ENCODE peak calls at places on chromosomes 2 and 18, in nine cellular contexts. One of them, this sample, is unnamed.

GRCh38 chr2:201204655-201205515 is 21.9 kb downstream of the CASP10 start:
- DNase-seq in fibroblast of the aortic adventitia: no peak
- DNase-seq in CD4-positive, alpha-beta T cell: no peak
- DNase-seq in cardiac muscle cell: no peak
- DNase-seq in adrenal gland: no peak
- DNase-seq in psoas muscle: no peak
- DNase-seq in stomach: no peak
- DNase-seq in nephron progenitor cell: no peak
- DNase-seq in foreskin fibroblast: no peak
- DNase-seq in this sample: no peak

GRCh38 chr18:59155140-59155539 is 15.5 kb downstream of the SEC11C start:
- DNase-seq in psoas muscle: no peak
- DNase-seq in CD4-positive, alpha-beta T cell: no peak
- DNase-seq in stomach: no peak
- DNase-seq in foreskin fibroblast: no peak
- DNase-seq in nephron progenitor cell: no peak
- DNase-seq in cardiac muscle cell: no peak
- DNase-seq in adrenal gland: no peak
- DNase-seq in fibroblast of the aortic adventitia: peak
- DNase-seq in this sample: peak

GRCh38 chr18:24600076-24600654 is 139.7 kb downstream of the HRH4 start:
- DNase-seq in adrenal gland: peak
- DNase-seq in CD4-positive, alpha-beta T cell: no peak
- DNase-seq in nephron progenitor cell: peak
- DNase-seq in psoas muscle: no peak
- DNase-seq in fibroblast of the aortic adventitia: peak
- DNase-seq in foreskin fibroblast: peak
- DNase-seq in stomach: no peak
- DNase-seq in cardiac muscle cell: peak
- DNase-seq in this sample: peak

GRCh38 chr2:50607746-50608145 is 424.2 kb downstream of the NRXN1 start:
- DNase-seq in nephron progenitor cell: no peak
- DNase-seq in cardiac muscle cell: no peak
- DNase-seq in CD4-positive, alpha-beta T cell: no peak
- DNase-seq in foreskin fibroblast: no peak
- DNase-seq in stomach: no peak
- DNase-seq in adrenal gland: no peak
- DNase-seq in psoas muscle: no peak
- DNase-seq in fibroblast of the aortic adventitia: no peak
- DNase-seq in this sample: no peak

GRCh38 chr18:75060185-75060584 is 148.8 kb downstream of the PTGR3 start:
- DNase-seq in adrenal gland: no peak
- DNase-seq in psoas muscle: no peak
- DNase-seq in stomach: no peak
- DNase-seq in nephron progenitor cell: no peak
- DNase-seq in fibroblast of the aortic adventitia: no peak
- DNase-seq in CD4-positive, alpha-beta T cell: no peak
- DNase-seq in foreskin fibroblast: no peak
- DNase-seq in cardiac muscle cell: no peak
- DNase-seq in this sample: no peak

GRCh38 chr2:144083211-144083610 is 436.7 kb downstream of the ZEB2 start:
- DNase-seq in CD4-positive, alpha-beta T cell: no peak
- DNase-seq in stomach: no peak
- DNase-seq in adrenal gland: peak
- DNase-seq in foreskin fibroblast: peak
- DNase-seq in nephron progenitor cell: no peak
- DNase-seq in psoas muscle: no peak
- DNase-seq in cardiac muscle cell: no peak
- DNase-seq in fibroblast of the aortic adventitia: peak
- DNase-seq in this sample: peak

GRCh38 chr2:23900133-23900926 is 26.6 kb downstream of the ATAD2B start:
- DNase-seq in CD4-positive, alpha-beta T cell: no peak
- DNase-seq in adrenal gland: peak
- DNase-seq in foreskin fibroblast: peak
- DNase-seq in stomach: no peak
- DNase-seq in fibroblast of the aortic adventitia: no peak
- DNase-seq in cardiac muscle cell: no peak
- DNase-seq in psoas muscle: no peak
- DNase-seq in nephron progenitor cell: no peak
- DNase-seq in this sample: peak

GRCh38 chr18:7524786-7525185 is 42.3 kb upstream of the PTPRM start:
- DNase-seq in stomach: no peak
- DNase-seq in cardiac muscle cell: no peak
- DNase-seq in nephron progenitor cell: no peak
- DNase-seq in adrenal gland: peak
- DNase-seq in CD4-positive, alpha-beta T cell: no peak
- DNase-seq in foreskin fibroblast: no peak
- DNase-seq in psoas muscle: no peak
- DNase-seq in fibroblast of the aortic adventitia: peak
- DNase-seq in this sample: no peak

GRCh38 chr2:203983064-203983715 is 46.6 kb downstream of the ICOS start:
- DNase-seq in adrenal gland: no peak
- DNase-seq in stomach: no peak
- DNase-seq in nephron progenitor cell: no peak
- DNase-seq in foreskin fibroblast: no peak
- DNase-seq in psoas muscle: no peak
- DNase-seq in CD4-positive, alpha-beta T cell: no peak
- DNase-seq in cardiac muscle cell: no peak
- DNase-seq in fibroblast of the aortic adventitia: no peak
- DNase-seq in this sample: no peak

GRCh38 chr2:203330434-203330833 is 2.2 kb downstream of the ABI2 start:
- DNase-seq in psoas muscle: no peak
- DNase-seq in foreskin fibroblast: peak
- DNase-seq in CD4-positive, alpha-beta T cell: no peak
- DNase-seq in nephron progenitor cell: no peak
- DNase-seq in cardiac muscle cell: no peak
- DNase-seq in fibroblast of the aortic adventitia: peak
- DNase-seq in adrenal gland: no peak
- DNase-seq in stomach: no peak
- DNase-seq in this sample: no peak

GRCh38 chr2:231110551-231110950 is 14.3 kb downstream of the HTR2B start:
- DNase-seq in fibroblast of the aortic adventitia: peak
- DNase-seq in foreskin fibroblast: peak
- DNase-seq in stomach: no peak
- DNase-seq in adrenal gland: no peak
- DNase-seq in nephron progenitor cell: no peak
- DNase-seq in cardiac muscle cell: peak
- DNase-seq in psoas muscle: no peak
- DNase-seq in CD4-positive, alpha-beta T cell: no peak
- DNase-seq in this sample: no peak

GRCh38 chr2:85522090-85522647 is 16.8 kb upstream of the MAT2A start:
- DNase-seq in foreskin fibroblast: no peak
- DNase-seq in fibroblast of the aortic adventitia: no peak
- DNase-seq in cardiac muscle cell: no peak
- DNase-seq in psoas muscle: no peak
- DNase-seq in adrenal gland: no peak
- DNase-seq in nephron progenitor cell: no peak
- DNase-seq in stomach: no peak
- DNase-seq in CD4-positive, alpha-beta T cell: no peak
- DNase-seq in this sample: no peak

GRCh38 chr2:108417254-108417653 is 31.8 kb upstream of the GCC2 start:
- DNase-seq in foreskin fibroblast: no peak
- DNase-seq in adrenal gland: no peak
- DNase-seq in fibroblast of the aortic adventitia: no peak
- DNase-seq in CD4-positive, alpha-beta T cell: no peak
- DNase-seq in cardiac muscle cell: no peak
- DNase-seq in psoas muscle: no peak
- DNase-seq in nephron progenitor cell: no peak
- DNase-seq in stomach: peak
- DNase-seq in this sample: no peak

GRCh38 chr2:11187083-11187619 is 31.9 kb downstream of the SLC66A3 start:
- DNase-seq in nephron progenitor cell: no peak
- DNase-seq in adrenal gland: peak
- DNase-seq in psoas muscle: no peak
- DNase-seq in fibroblast of the aortic adventitia: peak
- DNase-seq in stomach: no peak
- DNase-seq in CD4-positive, alpha-beta T cell: no peak
- DNase-seq in foreskin fibroblast: peak
- DNase-seq in cardiac muscle cell: no peak
- DNase-seq in this sample: no peak

GRCh38 chr2:225025917-225026571 is 16.2 kb downstream of the DOCK10 start:
- DNase-seq in cardiac muscle cell: no peak
- DNase-seq in foreskin fibroblast: peak
- DNase-seq in adrenal gland: no peak
- DNase-seq in nephron progenitor cell: no peak
- DNase-seq in stomach: no peak
- DNase-seq in CD4-positive, alpha-beta T cell: peak
- DNase-seq in psoas muscle: no peak
- DNase-seq in fibroblast of the aortic adventitia: peak
- DNase-seq in this sample: no peak

GRCh38 chr2:233436691-233437438 is 82.6 kb downstream of the DGKD start:
- DNase-seq in foreskin fibroblast: no peak
- DNase-seq in CD4-positive, alpha-beta T cell: no peak
- DNase-seq in stomach: peak
- DNase-seq in psoas muscle: no peak
- DNase-seq in cardiac muscle cell: no peak
- DNase-seq in nephron progenitor cell: no peak
- DNase-seq in adrenal gland: no peak
- DNase-seq in fibroblast of the aortic adventitia: no peak
- DNase-seq in this sample: no peak

GRCh38 chr2:191188550-191189093 is 37.8 kb upstream of the STAT4 start:
- DNase-seq in nephron progenitor cell: no peak
- DNase-seq in fibroblast of the aortic adventitia: no peak
- DNase-seq in stomach: no peak
- DNase-seq in CD4-positive, alpha-beta T cell: no peak
- DNase-seq in adrenal gland: no peak
- DNase-seq in cardiac muscle cell: no peak
- DNase-seq in psoas muscle: no peak
- DNase-seq in foreskin fibroblast: no peak
- DNase-seq in this sample: no peak

GRCh38 chr2:204357175-204357695 is 188.0 kb upstream of the PARD3B start:
- DNase-seq in CD4-positive, alpha-beta T cell: no peak
- DNase-seq in psoas muscle: no peak
- DNase-seq in fibroblast of the aortic adventitia: no peak
- DNase-seq in nephron progenitor cell: no peak
- DNase-seq in cardiac muscle cell: no peak
- DNase-seq in adrenal gland: no peak
- DNase-seq in stomach: no peak
- DNase-seq in foreskin fibroblast: no peak
- DNase-seq in this sample: no peak

GRCh38 chr2:78992451-78992806 is 33.1 kb upstream of the REG3G start:
- DNase-seq in adrenal gland: peak
- DNase-seq in stomach: no peak
- DNase-seq in fibroblast of the aortic adventitia: no peak
- DNase-seq in nephron progenitor cell: peak
- DNase-seq in psoas muscle: no peak
- DNase-seq in CD4-positive, alpha-beta T cell: no peak
- DNase-seq in foreskin fibroblast: no peak
- DNase-seq in cardiac muscle cell: peak
- DNase-seq in this sample: no peak
- TF ChIP-seq CTCF in adrenal gland: peak
- TF ChIP-seq CTCF in stomach: no peak
- TF ChIP-seq CTCF in fibroblast of the aortic adventitia: no peak
- TF ChIP-seq CTCF in nephron progenitor cell: peak
- TF ChIP-seq CTCF in psoas muscle: no peak
- TF ChIP-seq CTCF in CD4-positive, alpha-beta T cell: no peak
- TF ChIP-seq CTCF in foreskin fibroblast: peak
- TF ChIP-seq CTCF in cardiac muscle cell: peak
- TF ChIP-seq CTCF in this sample: peak

GRCh38 chr2:234714711-234715110 is 217.8 kb upstream of the ARL4C start:
- DNase-seq in stomach: no peak
- DNase-seq in psoas muscle: no peak
- DNase-seq in adrenal gland: no peak
- DNase-seq in foreskin fibroblast: no peak
- DNase-seq in CD4-positive, alpha-beta T cell: no peak
- DNase-seq in fibroblast of the aortic adventitia: no peak
- DNase-seq in nephron progenitor cell: no peak
- DNase-seq in cardiac muscle cell: no peak
- DNase-seq in this sample: no peak
- TF ChIP-seq CTCF in stomach: no peak
- TF ChIP-seq CTCF in psoas muscle: no peak
- TF ChIP-seq CTCF in adrenal gland: no peak
- TF ChIP-seq CTCF in foreskin fibroblast: no peak
- TF ChIP-seq CTCF in CD4-positive, alpha-beta T cell: no peak
- TF ChIP-seq CTCF in fibroblast of the aortic adventitia: no peak
- TF ChIP-seq CTCF in nephron progenitor cell: no peak
- TF ChIP-seq CTCF in cardiac muscle cell: no peak
- TF ChIP-seq CTCF in this sample: no peak

GRCh38 chr2:118312963-118313756 is 224.9 kb downstream of the INSIG2 start:
- DNase-seq in adrenal gland: no peak
- DNase-seq in CD4-positive, alpha-beta T cell: no peak
- DNase-seq in foreskin fibroblast: peak
- DNase-seq in psoas muscle: no peak
- DNase-seq in cardiac muscle cell: no peak
- DNase-seq in fibroblast of the aortic adventitia: no peak
- DNase-seq in nephron progenitor cell: peak
- DNase-seq in stomach: no peak
- DNase-seq in this sample: no peak
- TF ChIP-seq CTCF in adrenal gland: no peak
- TF ChIP-seq CTCF in CD4-positive, alpha-beta T cell: peak
- TF ChIP-seq CTCF in foreskin fibroblast: no peak
- TF ChIP-seq CTCF in psoas muscle: no peak
- TF ChIP-seq CTCF in cardiac muscle cell: no peak
- TF ChIP-seq CTCF in fibroblast of the aortic adventitia: no peak
- TF ChIP-seq CTCF in nephron progenitor cell: no peak
- TF ChIP-seq CTCF in stomach: no peak
- TF ChIP-seq CTCF in this sample: no peak

GRCh38 chr2:179471012-179471411 is 206.4 kb upstream of the SESTD1 start:
- DNase-seq in stomach: no peak
- DNase-seq in foreskin fibroblast: no peak
- DNase-seq in CD4-positive, alpha-beta T cell: no peak
- DNase-seq in nephron progenitor cell: no peak
- DNase-seq in fibroblast of the aortic adventitia: no peak
- DNase-seq in cardiac muscle cell: no peak
- DNase-seq in adrenal gland: no peak
- DNase-seq in psoas muscle: no peak
- DNase-seq in this sample: no peak

GRCh38 chr2:179461367-179461886 is 196.8 kb upstream of the SESTD1 start:
- DNase-seq in fibroblast of the aortic adventitia: no peak
- DNase-seq in CD4-positive, alpha-beta T cell: no peak
- DNase-seq in nephron progenitor cell: no peak
- DNase-seq in stomach: no peak
- DNase-seq in psoas muscle: no peak
- DNase-seq in adrenal gland: no peak
- DNase-seq in cardiac muscle cell: no peak
- DNase-seq in foreskin fibroblast: peak
- DNase-seq in this sample: no peak

GRCh38 chr2:179470102-179470501 is 205.5 kb upstream of the SESTD1 start:
- DNase-seq in stomach: no peak
- DNase-seq in psoas muscle: no peak
- DNase-seq in CD4-positive, alpha-beta T cell: no peak
- DNase-seq in adrenal gland: no peak
- DNase-seq in nephron progenitor cell: no peak
- DNase-seq in foreskin fibroblast: no peak
- DNase-seq in fibroblast of the aortic adventitia: no peak
- DNase-seq in cardiac muscle cell: no peak
- DNase-seq in this sample: no peak

GRCh38 chr2:179467927-179468326 is 203.3 kb upstream of the SESTD1 start:
- DNase-seq in CD4-positive, alpha-beta T cell: no peak
- DNase-seq in nephron progenitor cell: no peak
- DNase-seq in cardiac muscle cell: no peak
- DNase-seq in adrenal gland: no peak
- DNase-seq in stomach: no peak
- DNase-seq in psoas muscle: no peak
- DNase-seq in foreskin fibroblast: peak
- DNase-seq in fibroblast of the aortic adventitia: no peak
- DNase-seq in this sample: no peak

DNA sequence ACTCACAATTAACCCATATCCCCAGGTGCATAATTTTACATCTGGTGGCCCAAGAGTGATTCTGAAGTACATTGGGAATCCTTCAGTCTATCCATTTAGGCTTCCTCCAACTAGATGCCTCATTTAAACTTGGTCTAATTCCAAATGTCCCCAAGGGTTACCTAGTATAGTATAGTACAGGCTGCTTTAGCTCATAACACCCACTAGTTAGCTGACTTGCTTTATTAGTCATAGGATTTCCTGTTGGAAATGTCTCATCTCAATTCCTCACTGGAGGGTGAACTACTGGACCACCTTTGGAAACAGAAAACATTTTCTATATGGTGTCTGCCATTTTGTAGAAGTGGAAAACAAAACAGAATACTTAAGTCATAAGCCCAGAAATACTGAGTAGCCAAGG is 202.5 kb upstream of the SESTD1 start:
- DNase-seq in nephron progenitor cell: no peak
- DNase-seq in foreskin fibroblast: peak
- DNase-seq in cardiac muscle cell: no peak
- DNase-seq in psoas muscle: no peak
- DNase-seq in CD4-positive, alpha-beta T cell: no peak
- DNase-seq in adrenal gland: no peak
- DNase-seq in fibroblast of the aortic adventitia: no peak
- DNase-seq in stomach: no peak
- DNase-seq in this sample: peak
- TF ChIP-seq CTCF in nephron progenitor cell: no peak
- TF ChIP-seq CTCF in foreskin fibroblast: no peak
- TF ChIP-seq CTCF in cardiac muscle cell: no peak
- TF ChIP-seq CTCF in psoas muscle: no peak
- TF ChIP-seq CTCF in CD4-positive, alpha-beta T cell: no peak
- TF ChIP-seq CTCF in adrenal gland: no peak
- TF ChIP-seq CTCF in fibroblast of the aortic adventitia: no peak
- TF ChIP-seq CTCF in stomach: no peak
- TF ChIP-seq CTCF in this sample: no peak